ENCODE peak calls at places on chromosomes 7 and 10, in nine cellular contexts. R, S, T, H, W, K, U, E and L are unnamed samples.

GRCh38 chr7:81248420-81248819 is 329.6 kb upstream of the SEMA3C start:
- DNase-seq in R (peak; percentile 86), S (no peak), T (no peak), H (no peak), W (no peak), K (no peak), U (no peak), E (no peak), L (no peak)

GRCh38 chr10:74500026-74500704 is 326.2 kb upstream of the KAT6B start:
- DNase-seq in R (no peak), S (no peak), T (no peak), H (no peak), W (no peak), K (no peak), U (no peak), E (no peak), L (no peak)

GRCh38 chr10:86443936-86444335 is 77.3 kb upstream of the GRID1 start:
- DNase-seq in R (no peak), S (no peak), T (peak; percentile 34), H (no peak), W (no peak), K (no peak), U (no peak), E (no peak), L (no peak)

GRCh38 chr7:49878627-49879026 is 105.2 kb downstream of the VWC2 start:
- DNase-seq in R (no peak), S (no peak), T (no peak), H (no peak), W (no peak), K (no peak), U (no peak), E (no peak), L (no peak)

GRCh38 chr7:114083714-114084113 is 164.9 kb upstream of the PPP1R3A start:
- DNase-seq in R (no peak), S (peak; percentile 2), T (no peak), H (no peak), W (no peak), K (no peak), U (no peak), E (no peak), L (no peak)

GRCh38 chr7:44311561-44312495 is 13.6 kb downstream of the CAMK2B start:
- DNase-seq in R (no peak), S (no peak), T (no peak), H (no peak), W (no peak), K (no peak), U (no peak), E (no peak), L (peak; percentile 80)

GRCh38 chr7:135672560-135673359 is 10.4 kb downstream of the STMP1 start:
- DNase-seq in R (peak; percentile 75), S (peak; percentile 60), T (peak; percentile 84), H (peak; percentile 65), W (peak; percentile 74), K (peak; percentile 31), U (no peak), E (no peak), L (peak; percentile 31)

GRCh38 chr10:22319559-22320558 is 1.0 kb upstream of the BMI1 start:
- DNase-seq in R (peak; percentile 57), S (no peak), T (no peak), H (no peak), W (no peak), K (no peak), U (no peak), E (no peak), L (no peak)

GRCh38 chr10:21458496-21458895 is 67.0 kb downstream of the SKIDA1 start:
- DNase-seq in R (no peak), S (no peak), T (no peak), H (no peak), W (peak; percentile 6), K (no peak), U (no peak), E (no peak), L (no peak)

GRCh38 chr7:73831656-73832579 is 1.1 kb downstream of the CLDN4 start:
- DNase-seq in R (peak; percentile 87), S (no peak), T (no peak), H (no peak), W (no peak), K (no peak), U (peak; percentile 87), E (no peak), L (peak; percentile 60)

GRCh38 chr7:8189615-8190014 is 72.4 kb downstream of the ICA1 start:
- DNase-seq in R (no peak), S (no peak), T (no peak), H (no peak), W (no peak), K (no peak), U (no peak), E (no peak), L (no peak)

GRCh38 chr7:134355925-134356324 is 39.2 kb upstream of the SLC35B4 start:
- DNase-seq in R (no peak), S (no peak), T (no peak), H (no peak), W (peak; percentile 85), K (no peak), U (peak; percentile 41), E (no peak), L (no peak)

GRCh38 chr7:151756076-151756731 is 120.7 kb downstream of the PRKAG2 start:
- DNase-seq in R (peak; percentile 48), S (peak; percentile 32), T (no peak), H (peak; percentile 55), W (peak; percentile 29), K (no peak), U (no peak), E (peak; percentile 70), L (no peak)

GRCh38 chr10:103055105-103055504 is 137.0 kb downstream of the CNNM2 start:
- DNase-seq in R (no peak), S (no peak), T (no peak), H (no peak), W (no peak), K (no peak), U (no peak), E (no peak), L (peak; percentile 18)

GRCh38 chr10:80468806-80469421 is 14.8 kb downstream of the TSPAN14 start:
- DNase-seq in R (no peak), S (no peak), T (no peak), H (no peak), W (no peak), K (no peak), U (no peak), E (no peak), L (no peak)

GRCh38 chr10:20892011-20892585 is 5.0 kb downstream of the NEBL start:
- DNase-seq in R (no peak), S (no peak), T (no peak), H (no peak), W (no peak), K (no peak), U (no peak), E (no peak), L (no peak)

GRCh38 chr10:78249690-78250089 is 216.0 kb downstream of the RPS24 start:
- DNase-seq in R (no peak), S (no peak), T (no peak), H (no peak), W (no peak), K (no peak), U (no peak), E (no peak), L (no peak)

GRCh38 chr10:10500941-10501340 is 516.7 kb upstream of the CELF2 start:
- DNase-seq in R (no peak), S (no peak), T (peak; percentile 73), H (peak; percentile 57), W (peak; percentile 58), K (peak; percentile 26), U (no peak), E (no peak), L (no peak)

GRCh38 chr7:68725843-68726242 is 872.4 kb upstream of the AUTS2 start:
- DNase-seq in R (no peak), S (no peak), T (no peak), H (no peak), W (no peak), K (no peak), U (no peak), E (no peak), L (no peak)
- TF ChIP-seq CTCF in R (no peak), S (no peak), T (no peak), H (no peak), W (no peak), K (no peak), U (no peak), E (no peak), L (no peak)

GRCh38 chr7:1920266-1920681 is 250.2 kb downstream of the ELFN1 start:
- DNase-seq in R (no peak), S (no peak), T (no peak), H (peak; percentile 29), W (no peak), K (no peak), U (peak; percentile 36), E (peak; percentile 71), L (no peak)
- TF ChIP-seq CTCF in R (no peak), S (no peak), T (no peak), H (no peak), W (no peak), K (no peak), U (no peak), E (no peak), L (no peak)

GRCh38 chr7:156656598-156656997 is 16.0 kb downstream of the RNF32 start:
- DNase-seq in R (no peak), S (peak; percentile 44), T (no peak), H (no peak), W (no peak), K (no peak), U (no peak), E (no peak), L (no peak)
- TF ChIP-seq CTCF in R (no peak), S (no peak), T (no peak), H (no peak), W (no peak), K (no peak), U (no peak), E (no peak), L (no peak)

GRCh38 chr7:116354546-116355422 is 144.4 kb downstream of the TES start:
- DNase-seq in R (peak; percentile 96), S (no peak), T (peak; percentile 98), H (peak; percentile 88), W (peak; percentile 99), K (peak; percentile 93), U (no peak), E (no peak), L (peak; percentile 60)

GRCh38 chr7:116351966-116352365 is 141.6 kb downstream of the TES start:
- DNase-seq in R (no peak), S (no peak), T (no peak), H (no peak), W (no peak), K (no peak), U (no peak), E (no peak), L (no peak)

GRCh38 chr7:116353614-116354013 is 143.3 kb downstream of the TES start:
- DNase-seq in R (no peak), S (no peak), T (no peak), H (no peak), W (no peak), K (no peak), U (no peak), E (no peak), L (no peak)

GRCh38 chr7:116355423-116355765 is 144.1 kb upstream of the CAV2 start:
- DNase-seq in R (no peak), S (no peak), T (no peak), H (no peak), W (no peak), K (no peak), U (no peak), E (no peak), L (no peak)

DNA sequence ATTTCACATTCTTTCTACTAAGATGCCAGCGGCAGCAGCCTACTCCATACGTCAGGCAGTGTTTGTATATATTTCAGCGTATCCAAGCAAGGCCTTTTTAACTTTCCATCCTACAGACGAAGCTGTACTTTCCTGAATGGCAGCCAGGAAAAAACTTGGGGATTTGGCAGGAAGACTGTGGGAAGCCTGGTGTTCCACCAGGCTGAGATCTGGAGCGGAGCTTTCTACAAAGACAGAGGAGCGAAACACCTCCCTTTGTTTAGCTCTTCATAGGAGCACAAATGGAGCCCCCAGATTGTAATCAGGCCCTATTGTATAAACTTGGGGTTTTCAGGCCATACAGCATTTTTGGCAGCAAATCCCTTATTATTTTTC is 143.8 kb downstream of the TES start:
- DNase-seq in R (no peak), S (no peak), T (peak; percentile 82), H (no peak), W (peak; percentile 83), K (no peak), U (no peak), E (no peak), L (no peak)
- TF ChIP-seq CTCF in R (no peak), S (no peak), T (no peak), H (no peak), W (no peak), K (no peak), U (no peak), E (no peak), L (no peak)